ENCODE peak calls at places on chromosomes 12 and 14, in six cellular contexts. Y, M, X, W, F and N are unnamed samples.

GRCh38 chr14:75824328-75824727 is 157.5 kb downstream of the TGFB3 start:
- DNase-seq in X (no peak), Y (no peak), M (no peak), W (no peak), F (no peak), N (no peak)

GRCh38 chr12:95959107-95959506 is 16.0 kb downstream of the AMDHD1 start:
- DNase-seq in Y (peak), F (no peak), X (no peak), W (peak), M (no peak), N (peak)

GRCh38 chr12:115337693-115338543 is 653.9 kb upstream of the TBX3 start:
- DNase-seq in M (no peak), F (peak), Y (peak), W (peak), X (no peak), N (peak)

GRCh38 chr12:132178801-132179401 is 34.6 kb downstream of the NOC4L start:
- DNase-seq in M (no peak), F (no peak), Y (peak), X (peak), W (no peak), N (no peak)

GRCh38 chr12:85468356-85469157 is 188.5 kb downstream of the ALX1 start:
- DNase-seq in M (no peak), W (peak), Y (peak), F (peak), X (peak), N (peak)

GRCh38 chr12:20800160-20800559 is 10.3 kb upstream of the SLCO1B3 start:
- DNase-seq in W (no peak), X (no peak), F (no peak), Y (no peak), M (no peak), N (no peak)

GRCh38 chr12:121724930-121725329 is 12.4 kb downstream of the TMEM120B start:
- DNase-seq in Y (no peak), X (no peak), F (no peak), W (peak), M (no peak), N (no peak)

GRCh38 chr14:54310151-54310851 is 86.5 kb upstream of the CDKN3 start:
- DNase-seq in M (no peak), X (no peak), W (no peak), Y (no peak), F (no peak), N (no peak)

GRCh38 chr12:121800694-121801600 is 2.9 kb upstream of the SETD1B start:
- DNase-seq in W (peak), X (peak), Y (peak), F (no peak), M (peak), N (no peak)

GRCh38 chr12:57944313-57945023 is 3.1 kb downstream of the ATP23 start:
- DNase-seq in W (no peak), F (no peak), M (no peak), Y (no peak), X (no peak), N (no peak)

GRCh38 chr14:81565441-81566290 is 32.0 kb upstream of the SEL1L start:
- DNase-seq in X (peak), Y (peak), W (peak), M (peak), F (no peak), N (peak)

GRCh38 chr12:53950789-53951576 is 3.7 kb upstream of the HOXC12 start:
- DNase-seq in F (peak), Y (no peak), W (no peak), M (no peak), X (no peak), N (peak)

GRCh38 chr12:28065889-28066630 is 93.5 kb upstream of the PTHLH start:
- DNase-seq in W (no peak), X (no peak), M (no peak), Y (no peak), F (no peak), N (no peak)

GRCh38 chr14:90820958-90821357 is 4.7 kb upstream of the TTC7B start:
- DNase-seq in X (no peak), Y (no peak), W (no peak), F (no peak), M (no peak), N (no peak)

GRCh38 chr14:44658389-44658696 is 151.3 kb upstream of the FSCB start:
- DNase-seq in W (no peak), F (no peak), M (no peak), X (no peak), Y (no peak), N (no peak)

GRCh38 chr14:55129086-55129427 is at the start of gene LGALS3:
- DNase-seq in Y (peak), F (no peak), W (peak), X (peak), M (peak), N (no peak)

GRCh38 chr12:108724054-108724889 is 7.0 kb downstream of the CORO1C start:
- DNase-seq in M (no peak), F (no peak), Y (peak), X (no peak), W (peak), N (no peak)

GRCh38 chr12:16323010-16323409 is 24.4 kb upstream of the MGST1 start:
- DNase-seq in W (no peak), F (no peak), Y (no peak), M (no peak), X (no peak), N (no peak)

GRCh38 chr12:69388371-69388770 is 28.8 kb downstream of the YEATS4 start:
- DNase-seq in M (no peak), W (peak), F (no peak), Y (peak), X (no peak), N (peak)

GRCh38 chr12:26688344-26688904 is 144.6 kb downstream of the ITPR2 start:
- DNase-seq in M (no peak), F (no peak), Y (no peak), W (no peak), X (no peak), N (no peak)
- TF ChIP-seq JUN in M (no peak), F (no peak), Y (no peak), W (peak), X (no peak), N (no peak)

GRCh38 chr14:46250113-46250703 is 401.4 kb downstream of the RPL10L start:
- DNase-seq in F (no peak), W (peak), M (no peak), X (no peak), Y (peak), N (peak)
- TF ChIP-seq JUN in F (no peak), W (no peak), M (no peak), X (no peak), Y (no peak), N (no peak)

GRCh38 chr14:64706552-64707193 is 2.4 kb downstream of the PLEKHG3 start:
- DNase-seq in X (peak), Y (peak), F (no peak), W (no peak), M (no peak), N (peak)

GRCh38 chr14:64709126-64709525 is 4.9 kb downstream of the PLEKHG3 start:
- DNase-seq in M (no peak), Y (no peak), W (no peak), F (no peak), X (no peak), N (no peak)

GRCh38 chr14:64706119-64706465 is 1.9 kb downstream of the PLEKHG3 start:
- DNase-seq in F (no peak), X (no peak), M (no peak), Y (no peak), W (no peak), N (no peak)

GRCh38 chr14:64707661-64708060 is 3.4 kb downstream of the PLEKHG3 start:
- DNase-seq in X (no peak), F (no peak), W (no peak), M (no peak), Y (peak), N (peak)

GRCh38 chr14:64708148-64709004 is 4.2 kb downstream of the PLEKHG3 start:
- DNase-seq in X (peak), Y (peak), F (peak), W (no peak), M (no peak), N (no peak)
- TF ChIP-seq JUN in X (no peak), Y (peak), F (peak), W (no peak), M (no peak), N (no peak)

DNA sequence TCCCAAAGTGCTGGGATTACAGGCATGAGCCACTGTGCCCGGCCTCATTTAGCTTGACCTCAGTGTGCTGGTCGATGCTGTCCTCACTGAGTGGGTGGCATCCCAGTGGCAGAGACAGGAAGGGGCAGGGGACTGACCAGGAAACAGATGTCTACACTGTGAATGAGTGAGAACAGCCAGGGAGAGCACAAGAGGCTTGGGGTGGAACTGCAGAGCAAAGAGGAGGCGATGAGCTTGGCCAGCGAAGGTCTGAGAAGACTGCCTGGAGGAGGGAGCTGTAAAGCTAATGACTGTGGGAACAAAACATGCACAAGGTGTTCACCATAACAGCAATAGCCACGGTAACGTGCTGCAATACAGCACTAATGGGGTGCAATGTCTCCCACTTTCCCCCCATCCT is 57.2 kb upstream of the BEGAIN start:
- DNase-seq in Y (no peak), X (no peak), W (peak), F (no peak), M (no peak), N (no peak)
- TF ChIP-seq JUN in Y (no peak), X (no peak), W (no peak), F (no peak), M (no peak), N (no peak)

GRCh38 chr14:56687123-56687522 is 107.5 kb downstream of the TMEM260 start:
- DNase-seq in W (no peak), F (no peak), Y (no peak), X (no peak), M (no peak), N (no peak)

GRCh38 chr14:56686416-56686815 is 106.8 kb downstream of the TMEM260 start:
- DNase-seq in W (no peak), Y (no peak), F (peak), X (peak), M (no peak), N (peak)
- TF ChIP-seq JUN in W (no peak), Y (no peak), F (no peak), X (no peak), M (no peak), N (no peak)

DNA sequence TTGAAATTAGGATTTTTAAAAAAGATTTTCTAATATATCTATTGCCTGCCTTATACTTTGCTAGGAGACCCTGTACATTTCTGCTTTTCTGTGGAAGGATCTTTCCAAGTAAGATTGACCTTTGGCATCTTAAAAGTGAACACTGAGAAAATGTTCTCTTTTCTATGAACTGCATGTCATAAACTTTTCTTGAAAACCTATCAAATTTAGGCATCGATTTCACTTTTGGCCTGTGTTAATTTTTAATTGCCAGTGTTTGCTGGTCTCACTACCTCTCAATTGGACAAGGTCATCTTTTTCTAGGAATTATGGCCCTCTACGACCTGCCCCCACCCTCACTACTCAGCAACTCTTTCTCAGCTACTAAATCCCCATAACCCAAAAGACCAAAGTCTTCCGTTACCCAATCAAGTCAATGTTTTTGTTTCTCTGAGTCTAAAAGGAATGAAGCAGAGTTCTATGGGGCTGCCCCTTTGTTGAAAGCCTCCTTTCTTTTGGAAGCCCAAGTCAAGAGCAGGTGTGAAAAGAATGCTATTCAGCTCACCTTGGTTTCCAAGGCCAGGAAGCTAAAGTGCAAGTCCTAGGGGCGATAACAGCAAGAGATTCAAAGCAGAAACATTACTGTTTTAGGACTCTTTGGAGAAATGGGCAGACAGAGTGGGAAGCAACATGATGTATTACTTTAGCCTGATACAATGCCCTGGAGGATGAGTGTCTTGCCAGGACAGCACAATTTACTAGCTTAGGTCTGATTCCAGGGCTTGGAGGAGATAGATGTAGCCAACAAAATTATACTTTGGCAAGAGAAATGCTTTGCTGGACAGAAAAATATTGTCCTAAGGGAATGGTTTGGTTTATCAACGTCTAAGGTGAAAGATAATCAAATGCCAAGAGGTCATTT is 55.0 kb downstream of the IGF1 start:
- DNase-seq in Y (no peak), F (no peak), M (no peak), X (no peak), W (no peak), N (no peak)
- TF ChIP-seq JUN in Y (no peak), F (no peak), M (no peak), X (no peak), W (no peak), N (no peak)

GRCh38 chr12:15208871-15209656 is 12.2 kb downstream of the RERG start:
- DNase-seq in M (no peak), Y (no peak), W (no peak), F (no peak), X (no peak), N (no peak)
- TF ChIP-seq JUN in M (no peak), Y (no peak), W (no peak), F (no peak), X (no peak), N (no peak)